ENCODE peak calls at places on chromosome 14, in ten cellular contexts. L, M, W, X, V, H, Y, I, J and F are unnamed samples.

GRCh38 chr14:88209273-88209672 is 113.8 kb downstream of the KCNK10 start:
- DNase-seq in L (no peak), M (no peak), W (no peak), X (no peak), V (no peak), H (no peak), Y (no peak), I (no peak), J (no peak), F (no peak)

GRCh38 chr14:65255029-65255545 is 152.8 kb upstream of the MAX start:
- DNase-seq in L (peak), M (no peak), W (peak), X (no peak), V (no peak), H (no peak), Y (no peak), I (no peak), J (peak), F (peak)

GRCh38 chr14:32846821-32847220 is 91.9 kb upstream of the NPAS3 start:
- DNase-seq in L (no peak), M (no peak), W (no peak), X (no peak), V (no peak), H (no peak), Y (no peak), I (no peak), J (no peak), F (no peak)

GRCh38 chr14:61498811-61499210 is 177.4 kb downstream of the PRKCH start:
- DNase-seq in L (no peak), M (no peak), W (no peak), X (no peak), V (no peak), H (no peak), Y (no peak), I (no peak), J (no peak), F (no peak)

GRCh38 chr14:75700295-75700694 is 39.2 kb downstream of the TTLL5 start:
- DNase-seq in L (no peak), M (no peak), W (no peak), X (no peak), V (no peak), H (no peak), Y (no peak), I (no peak), J (no peak), F (no peak)

GRCh38 chr14:68546839-68547238 is 246.0 kb downstream of the ZFP36L1 start:
- DNase-seq in L (peak), M (no peak), W (peak), X (no peak), V (no peak), H (no peak), Y (no peak), I (no peak), J (peak), F (peak)

GRCh38 chr14:36901846-36902245 is 240.2 kb downstream of the PAX9 start:
- DNase-seq in L (peak), M (no peak), W (no peak), X (no peak), V (no peak), H (no peak), Y (no peak), I (no peak), J (no peak), F (peak)

GRCh38 chr14:66401447-66402095 is 84.6 kb upstream of the CCDC196 start:
- DNase-seq in L (peak), M (no peak), W (peak), X (no peak), V (peak), H (no peak), Y (peak), I (no peak), J (peak), F (peak)

GRCh38 chr14:88844980-88845491 is 20.6 kb downstream of the TTC8 start:
- DNase-seq in L (no peak), M (no peak), W (no peak), X (no peak), V (no peak), H (no peak), Y (no peak), I (no peak), J (no peak), F (no peak)

GRCh38 chr14:75875958-75876357 is 105.8 kb downstream of the TGFB3 start:
- DNase-seq in L (peak), M (no peak), W (no peak), X (no peak), V (no peak), H (no peak), Y (peak), I (no peak), J (no peak), F (no peak)

GRCh38 chr14:51500776-51501175 is 150.9 kb upstream of the FRMD6 start:
- DNase-seq in L (no peak), M (no peak), W (no peak), X (no peak), V (no peak), H (no peak), Y (no peak), I (no peak), J (no peak), F (no peak)

GRCh38 chr14:90815817-90816662 is at the start of gene TTC7B:
- DNase-seq in L (no peak), M (no peak), W (no peak), X (peak), V (peak), H (peak), Y (peak), I (no peak), J (no peak), F (peak)

GRCh38 chr14:83347874-83348273 is 1814.2 kb upstream of the SEL1L start:
- DNase-seq in L (no peak), M (no peak), W (no peak), X (no peak), V (no peak), H (no peak), Y (no peak), I (no peak), J (no peak), F (no peak)

GRCh38 chr14:72525087-72525909 is 368.6 kb downstream of the DPF3 start:
- DNase-seq in L (no peak), M (no peak), W (no peak), X (no peak), V (no peak), H (no peak), Y (no peak), I (no peak), J (no peak), F (no peak)

GRCh38 chr14:72521968-72522741 is 371.7 kb downstream of the DPF3 start:
- DNase-seq in L (no peak), M (no peak), W (no peak), X (no peak), V (no peak), H (no peak), Y (peak), I (no peak), J (no peak), F (no peak)

GRCh38 chr14:72522847-72523246 is 371.1 kb downstream of the DPF3 start:
- DNase-seq in L (no peak), M (no peak), W (no peak), X (no peak), V (no peak), H (no peak), Y (no peak), I (no peak), J (no peak), F (no peak)

GRCh38 chr14:72523397-72524157 is 370.3 kb downstream of the DPF3 start:
- DNase-seq in L (no peak), M (no peak), W (no peak), X (no peak), V (no peak), H (no peak), Y (no peak), I (no peak), J (no peak), F (no peak)

DNA sequence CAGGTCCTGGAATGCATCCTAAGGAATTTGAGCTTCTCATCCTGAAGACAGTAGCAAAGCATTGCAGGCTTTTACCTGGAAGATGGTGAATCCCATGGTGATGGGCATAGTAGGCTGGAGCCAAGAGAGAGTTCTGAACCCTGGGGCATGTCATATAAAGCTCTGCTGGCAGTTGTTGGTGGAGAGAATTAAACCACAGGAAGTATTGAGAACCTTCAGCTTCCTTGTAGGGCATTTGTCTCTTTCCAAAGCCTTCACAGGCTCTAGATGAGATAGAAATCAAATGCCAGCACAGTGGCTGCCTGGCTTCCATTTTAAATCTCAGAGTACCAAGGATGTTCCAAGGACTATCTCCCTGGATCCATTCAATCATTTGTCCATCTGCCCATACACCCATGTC is 369.7 kb downstream of the DPF3 start:
- DNase-seq in L (no peak), M (no peak), W (no peak), X (no peak), V (no peak), H (no peak), Y (no peak), I (no peak), J (no peak), F (no peak)
- TF ChIP-seq CTCF in L (no peak), M (no peak), W (no peak), X (no peak), V (no peak), H (no peak), Y (no peak), I (no peak), J (no peak), F (no peak)

DNA sequence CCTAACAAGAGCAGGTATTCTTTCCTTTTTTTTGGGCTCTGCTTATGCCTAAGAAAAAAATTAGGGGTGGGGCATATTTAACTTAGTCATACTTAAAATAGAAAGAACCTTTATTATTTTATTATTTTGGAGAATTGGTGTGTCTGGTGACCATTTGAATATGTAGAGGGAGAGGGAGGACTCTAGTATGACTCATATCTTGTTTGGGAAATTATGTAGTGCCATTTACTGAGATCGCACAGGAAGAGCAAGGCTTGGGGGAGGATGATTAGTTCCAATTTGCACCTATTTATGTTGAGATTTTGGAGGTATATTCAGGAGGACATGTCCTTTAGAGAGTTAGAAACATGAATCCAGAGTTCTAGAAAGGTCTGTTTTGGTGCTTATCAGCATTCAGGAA is 9.9 kb downstream of the ZNF410 start:
- DNase-seq in L (no peak), M (no peak), W (no peak), X (no peak), V (no peak), H (no peak), Y (no peak), I (no peak), J (no peak), F (no peak)
- H3K27ac ChIP-seq in L (no peak), M (no peak), W (no peak), X (no peak), V (no peak), H (no peak), Y (no peak), I (no peak), J (no peak), F (no peak)

GRCh38 chr14:96261772-96262485 is 5.9 kb downstream of the BDKRB1 start:
- DNase-seq in L (no peak), M (no peak), W (no peak), X (no peak), V (no peak), H (no peak), Y (no peak), I (no peak), J (no peak), F (no peak)
- TF ChIP-seq CTCF in L (no peak), M (no peak), W (no peak), X (no peak), V (no peak), H (no peak), Y (no peak), I (no peak), J (no peak), F (no peak)

GRCh38 chr14:74635831-74636230 is 23.8 kb upstream of the LTBP2 start:
- DNase-seq in L (no peak), M (no peak), W (no peak), X (no peak), V (no peak), H (no peak), Y (no peak), I (no peak), J (no peak), F (no peak)
- H3K27ac ChIP-seq in L (no peak), M (no peak), W (peak), X (no peak), V (no peak), H (peak), Y (no peak), I (no peak), J (no peak), F (peak)

DNA sequence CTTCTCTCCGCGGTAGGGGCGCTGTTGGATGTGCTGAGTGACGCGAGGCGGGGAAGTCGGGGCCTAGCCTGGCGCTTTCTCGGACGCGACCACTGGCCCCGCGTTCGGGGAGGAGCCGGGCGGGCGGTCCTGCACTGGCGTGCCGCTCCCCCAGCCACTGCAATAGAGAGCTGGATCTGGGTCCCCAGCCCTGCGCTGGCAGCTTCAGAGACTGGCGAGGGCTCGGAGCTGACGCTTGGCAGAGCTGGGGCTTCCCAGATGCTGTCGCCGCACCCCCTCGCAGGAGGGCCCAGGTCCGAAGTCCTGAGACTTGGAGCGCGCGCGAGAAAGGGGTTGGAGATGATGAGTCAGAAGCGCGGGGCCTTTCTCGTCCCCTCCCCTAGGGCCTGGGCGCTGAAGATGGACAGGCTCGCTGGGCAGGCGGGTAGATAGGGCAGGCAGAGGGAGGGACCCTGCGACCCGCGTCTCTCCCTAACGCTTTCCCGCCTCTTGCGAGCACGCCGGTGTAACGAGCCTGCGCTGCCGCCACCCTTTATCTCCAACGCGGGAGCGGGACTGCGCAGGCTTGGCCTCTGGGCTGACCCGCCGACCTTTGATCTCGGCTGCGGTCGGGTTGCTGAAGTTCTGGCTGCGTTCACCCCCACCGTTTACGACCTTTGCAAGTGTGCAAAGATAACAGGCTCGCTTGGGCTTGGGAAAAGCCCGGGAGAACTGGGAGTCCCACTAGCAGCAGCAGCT is 3.0 kb downstream of the TMEM253 start:
- DNase-seq in L (peak), M (peak), W (peak), X (peak), V (peak), H (peak), Y (peak), I (peak), J (peak), F (peak)
- TF ChIP-seq CTCF in L (no peak), M (no peak), W (peak), X (peak), V (peak), H (peak), Y (peak), I (peak), J (peak), F (no peak)

GRCh38 chr14:73027546-73027945 is 640 bp upstream of the ZFYVE1 start:
- DNase-seq in L (no peak), M (no peak), W (no peak), X (no peak), V (no peak), H (no peak), Y (no peak), I (no peak), J (no peak), F (no peak)
- H3K27ac ChIP-seq in L (no peak), M (no peak), W (no peak), X (no peak), V (no peak), H (peak), Y (no peak), I (peak), J (peak), F (no peak)

GRCh38 chr14:22861651-22862050 is 9.9 kb upstream of the LRP10 start:
- DNase-seq in L (no peak), M (no peak), W (no peak), X (no peak), V (no peak), H (no peak), Y (no peak), I (no peak), J (no peak), F (no peak)

GRCh38 chr14:22866874-22867273 is 4.7 kb upstream of the LRP10 start:
- DNase-seq in L (no peak), M (no peak), W (no peak), X (no peak), V (no peak), H (no peak), Y (no peak), I (no peak), J (no peak), F (no peak)

GRCh38 chr14:22870811-22871199 is 735 bp upstream of the LRP10 start:
- DNase-seq in L (no peak), M (no peak), W (no peak), X (no peak), V (no peak), H (no peak), Y (no peak), I (no peak), J (no peak), F (no peak)

GRCh38 chr14:22864979-22865378 is 6.6 kb upstream of the LRP10 start:
- DNase-seq in L (no peak), M (no peak), W (no peak), X (no peak), V (no peak), H (no peak), Y (no peak), I (no peak), J (no peak), F (no peak)

GRCh38 chr14:22865424-22866215 is 5.9 kb upstream of the LRP10 start:
- DNase-seq in L (no peak), M (no peak), W (no peak), X (peak), V (peak), H (no peak), Y (no peak), I (no peak), J (no peak), F (no peak)
- TF ChIP-seq CTCF in L (no peak), M (no peak), W (peak), X (no peak), V (peak), H (no peak), Y (peak), I (no peak), J (no peak), F (no peak)

DNA sequence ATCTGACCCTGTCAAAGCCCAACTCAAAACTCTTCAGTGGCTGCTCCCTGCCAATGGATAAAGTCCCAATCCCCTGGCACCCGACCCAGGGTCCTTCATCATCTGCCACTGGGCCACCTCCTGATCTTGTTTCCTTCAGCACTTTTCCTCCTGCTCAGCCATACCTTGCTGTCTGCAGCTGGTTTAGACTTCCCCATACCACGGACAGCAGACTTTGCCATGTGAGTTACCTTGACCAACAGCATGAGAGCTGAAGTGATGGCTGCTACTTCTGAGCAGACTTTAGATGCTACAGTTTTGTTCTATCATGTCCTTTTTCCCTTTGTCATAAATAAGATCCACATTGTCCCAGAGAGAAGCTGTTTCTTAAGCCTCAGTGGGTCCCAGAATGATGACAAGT is 33.3 kb upstream of the STON2 start:
- DNase-seq in L (no peak), M (no peak), W (no peak), X (no peak), V (no peak), H (no peak), Y (no peak), I (no peak), J (no peak), F (no peak)
- H3K27ac ChIP-seq in L (no peak), M (no peak), W (no peak), X (no peak), V (no peak), H (no peak), Y (no peak), I (no peak), J (no peak), F (peak)